ENCODE peak calls at places on chromosomes 11 and 22, in seven cellular contexts. I is esophagus muscularis mucosa, K is thyroid gland, Z is lower leg skin, Q is A549, G is endothelial cell of umbilical vein, C is spleen. U is an unnamed sample.

GRCh38 chr11:57325735-57326048 is 940 bp upstream of the TNKS1BP1 start:
- DNase-seq in I (no peak), K (peak), Z (peak), Q (peak), G (peak), C (no peak), U (no peak)

GRCh38 chr22:33049125-33049729 is 9.0 kb downstream of the SYN3 start:
- DNase-seq in I (no peak), K (peak), Z (peak), Q (peak), G (peak), C (peak), U (peak)

GRCh38 chr22:47292546-47293320 is 530.3 kb downstream of the TBC1D22A start:
- DNase-seq in I (no peak), K (peak), Z (no peak), Q (no peak), G (no peak), C (no peak), U (no peak)

GRCh38 chr11:89625171-89625570 is 84.9 kb upstream of the TRIM77 start:
- DNase-seq in I (no peak), K (no peak), Z (no peak), Q (no peak), G (no peak), C (no peak), U (no peak)

GRCh38 chr22:30260682-30261081 is 6.0 kb downstream of the OSM start:
- DNase-seq in I (no peak), K (no peak), Z (no peak), Q (no peak), G (no peak), C (no peak), U (no peak)

GRCh38 chr11:57069942-57070341 is 81.2 kb downstream of the OR5AK2 start:
- DNase-seq in I (no peak), K (no peak), Z (no peak), Q (no peak), G (no peak), C (no peak), U (no peak)

GRCh38 chr22:29113329-29113728 is 40.5 kb downstream of the KREMEN1 start:
- DNase-seq in I (no peak), K (no peak), Z (no peak), Q (no peak), G (no peak), C (no peak), U (no peak)

GRCh38 chr11:19728436-19728835 is 15.8 kb downstream of the NAV2 start:
- DNase-seq in I (no peak), K (no peak), Z (no peak), Q (no peak), G (no peak), C (no peak), U (no peak)

GRCh38 chr11:121328213-121328966 is 35.8 kb downstream of the SC5D start:
- DNase-seq in I (peak), K (no peak), Z (no peak), Q (no peak), G (no peak), C (no peak), U (no peak)

GRCh38 chr22:41517172-41518047 is 26.9 kb downstream of the POLR3H start:
- DNase-seq in I (peak), K (peak), Z (peak), Q (peak), G (peak), C (no peak), U (peak)

GRCh38 chr22:32996702-32997101 is 61.5 kb downstream of the SYN3 start:
- DNase-seq in I (peak), K (peak), Z (peak), Q (no peak), G (no peak), C (no peak), U (peak)

GRCh38 chr11:44875056-44875455 is 75.6 kb downstream of the TP53I11 start:
- DNase-seq in I (no peak), K (no peak), Z (no peak), Q (no peak), G (no peak), C (no peak), U (no peak)

GRCh38 chr11:1822648-1823375 is 12.0 kb upstream of the SYT8 start:
- DNase-seq in I (no peak), K (no peak), Z (no peak), Q (no peak), G (no peak), C (no peak), U (no peak)

GRCh38 chr11:14722507-14722906 is 78.9 kb downstream of the PDE3B start:
- DNase-seq in I (no peak), K (no peak), Z (no peak), Q (no peak), G (no peak), C (no peak), U (no peak)

GRCh38 chr11:11558352-11558751 is 63.5 kb downstream of the GALNT18 start:
- DNase-seq in I (no peak), K (no peak), Z (no peak), Q (no peak), G (no peak), C (no peak), U (no peak)

GRCh38 chr11:121889168-121889567 is 226.8 kb downstream of the BLID start:
- DNase-seq in I (no peak), K (no peak), Z (peak), Q (no peak), G (no peak), C (no peak), U (no peak)

GRCh38 chr22:19239464-19239863 is 52.1 kb downstream of the CLTCL1 start:
- DNase-seq in I (no peak), K (no peak), Z (no peak), Q (no peak), G (no peak), C (no peak), U (no peak)

GRCh38 chr11:78038697-78039313 is 15.7 kb upstream of the KCTD14 start:
- DNase-seq in I (no peak), K (peak), Z (no peak), Q (no peak), G (peak), C (no peak), U (no peak)

GRCh38 chr11:2421226-2421994 is 20.9 kb downstream of the TSSC4 start:
- DNase-seq in I (no peak), K (no peak), Z (no peak), Q (no peak), G (no peak), C (no peak), U (no peak)

GRCh38 chr11:2794947-2795346 is 90.6 kb downstream of the CDKN1C start:
- DNase-seq in I (no peak), K (peak), Z (no peak), Q (no peak), G (no peak), C (peak), U (peak)

GRCh38 chr11:121892131-121892681 is 223.8 kb downstream of the BLID start:
- DNase-seq in I (no peak), K (no peak), Z (peak), Q (no peak), G (peak), C (no peak), U (no peak)

GRCh38 chr11:117221775-117222517 is 9.9 kb downstream of the PCSK7 start:
- DNase-seq in I (no peak), K (no peak), Z (no peak), Q (no peak), G (no peak), C (no peak), U (peak)

GRCh38 chr22:43843783-43844530 is 18.4 kb downstream of the SULT4A1 start:
- DNase-seq in I (no peak), K (no peak), Z (no peak), Q (no peak), G (no peak), C (peak), U (no peak)

GRCh38 chr11:15091620-15092019 is 18.2 kb downstream of the CALCB start:
- DNase-seq in I (no peak), K (no peak), Z (no peak), Q (no peak), G (no peak), C (no peak), U (no peak)

GRCh38 chr22:39238966-39239510 is 5.7 kb downstream of the PDGFB start:
- DNase-seq in I (no peak), K (no peak), Z (no peak), Q (no peak), G (no peak), C (no peak), U (no peak)

GRCh38 chr22:19046287-19046686 is 75.9 kb downstream of the DGCR2 start:
- DNase-seq in I (no peak), K (no peak), Z (no peak), Q (no peak), G (no peak), C (no peak), U (no peak)

GRCh38 chr22:32803020-32803758 is 1.7 kb downstream of the TIMP3 start:
- DNase-seq in I (no peak), K (peak), Z (no peak), Q (no peak), G (no peak), C (no peak), U (no peak)

GRCh38 chr11:46888636-46889035 is 29.7 kb downstream of the LRP4 start:
- DNase-seq in I (no peak), K (no peak), Z (no peak), Q (no peak), G (no peak), C (peak), U (no peak)

GRCh38 chr11:24234822-24235508 is 261.9 kb upstream of the LUZP2 start:
- DNase-seq in I (no peak), K (peak), Z (no peak), Q (no peak), G (peak), C (no peak), U (no peak)

GRCh38 chr22:29710922-29711593 is 8.7 kb upstream of the CABP7 start:
- DNase-seq in I (no peak), K (no peak), Z (no peak), Q (no peak), G (no peak), C (peak), U (no peak)

GRCh38 chr11:34426766-34427170 is 12.0 kb upstream of the CAT start:
- DNase-seq in I (no peak), K (no peak), Z (no peak), Q (no peak), G (no peak), C (no peak), U (peak)

GRCh38 chr11:29435421-29435820 is 581.4 kb downstream of the KCNA4 start:
- DNase-seq in I (no peak), K (no peak), Z (no peak), Q (no peak), G (peak), C (no peak), U (no peak)

GRCh38 chr11:78840190-78840589 is 265.5 kb upstream of the NARS2 start:
- DNase-seq in I (no peak), K (no peak), Z (no peak), Q (no peak), G (no peak), C (no peak), U (no peak)

GRCh38 chr11:19228956-19229355 is 11.8 kb downstream of the E2F8 start:
- DNase-seq in I (no peak), K (no peak), Z (no peak), Q (no peak), G (no peak), C (no peak), U (no peak)

GRCh38 chr22:46021577-46021976 is 44.6 kb upstream of the WNT7B start:
- DNase-seq in I (no peak), K (no peak), Z (no peak), Q (no peak), G (no peak), C (peak), U (no peak)

GRCh38 chr11:69888671-69889076 is 69.5 kb upstream of the FGF3 start:
- DNase-seq in I (no peak), K (peak), Z (peak), Q (peak), G (peak), C (peak), U (peak)

GRCh38 chr11:118922745-118923627 is 2.7 kb downstream of the BCL9L start:
- DNase-seq in I (no peak), K (no peak), Z (no peak), Q (no peak), G (no peak), C (peak), U (no peak)
- TF ChIP-seq POLR2A in I (no peak), K (no peak), Z (no peak), Q (no peak), G (no peak), C (no peak), U (no peak)

DNA sequence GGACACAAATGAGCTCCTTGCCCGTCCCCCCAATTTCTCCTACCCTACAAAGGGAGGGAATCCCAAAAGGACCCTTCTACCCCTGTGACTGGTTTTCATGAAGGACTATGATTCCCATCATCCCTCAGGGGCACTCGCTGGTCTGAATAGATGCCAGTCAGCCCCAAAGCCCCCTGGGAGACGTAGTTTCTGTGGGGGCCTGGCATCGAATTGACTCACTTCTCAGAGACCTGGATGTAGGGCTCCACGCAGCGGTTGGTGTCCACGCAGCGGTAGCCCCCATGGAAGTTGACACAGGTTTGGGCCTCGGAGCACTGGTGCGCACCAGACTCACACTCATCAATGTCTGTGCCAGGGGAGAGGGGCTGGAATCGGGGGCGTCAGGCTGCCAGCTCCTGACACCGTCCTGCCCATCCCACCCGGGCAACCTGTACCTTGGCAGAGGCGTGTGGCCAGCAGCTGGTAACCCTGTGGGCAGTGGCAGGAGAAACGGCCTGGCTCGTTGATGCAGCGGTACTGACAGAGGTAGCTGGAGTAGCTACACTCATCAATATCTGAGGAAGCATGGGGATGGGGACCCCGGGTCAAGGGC is 4.4 kb downstream of the EFEMP2 start:
- DNase-seq in I (no peak), K (no peak), Z (no peak), Q (no peak), G (no peak), C (peak), U (no peak)
- TF ChIP-seq POLR2A in I (no peak), K (no peak), Z (no peak), Q (no peak), G (no peak), C (no peak), U (no peak)

GRCh38 chr11:64621283-64622019 is 30.4 kb downstream of the SLC22A12 start:
- DNase-seq in I (no peak), K (no peak), Z (no peak), Q (no peak), G (no peak), C (no peak), U (no peak)

GRCh38 chr11:64619196-64619595 is 28.2 kb downstream of the SLC22A12 start:
- DNase-seq in I (no peak), K (peak), Z (no peak), Q (no peak), G (no peak), C (no peak), U (no peak)

GRCh38 chr11:64622681-64623080 is 31.7 kb downstream of the SLC22A12 start:
- DNase-seq in I (no peak), K (no peak), Z (no peak), Q (no peak), G (no peak), C (no peak), U (no peak)

GRCh38 chr11:64620286-64620962 is 29.4 kb downstream of the SLC22A12 start:
- DNase-seq in I (no peak), K (peak), Z (no peak), Q (no peak), G (peak), C (no peak), U (no peak)

DNA sequence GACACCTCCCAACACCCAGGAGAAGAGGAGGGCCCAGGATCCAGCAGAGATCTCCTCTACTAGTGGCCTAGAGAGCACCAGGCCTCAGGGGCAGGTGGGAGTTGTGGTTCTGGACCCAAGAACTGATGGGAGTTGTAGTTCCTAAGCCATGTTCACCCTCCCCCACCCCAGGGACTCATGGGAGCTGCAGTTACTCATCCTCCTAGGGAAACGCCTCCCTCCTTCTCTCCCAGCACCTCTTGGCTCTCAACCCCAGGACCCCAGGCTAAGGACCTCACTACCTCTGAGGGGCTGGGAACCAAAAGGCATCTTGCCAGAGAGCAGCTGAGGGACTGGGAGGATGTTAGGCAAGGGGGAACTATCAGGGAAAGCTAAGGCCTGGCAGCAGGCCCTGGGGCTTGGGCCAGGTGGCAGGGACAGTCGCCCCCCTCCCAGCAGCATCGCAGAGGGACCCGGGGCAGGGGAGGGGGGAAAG is 28.8 kb downstream of the SLC22A12 start:
- DNase-seq in I (no peak), K (peak), Z (no peak), Q (no peak), G (peak), C (no peak), U (peak)
- TF ChIP-seq POLR2A in I (no peak), K (no peak), Z (no peak), Q (no peak), G (no peak), C (no peak), U (no peak)

GRCh38 chr11:74806267-74806666 is 57.6 kb downstream of the RNF169 start:
- DNase-seq in I (no peak), K (no peak), Z (no peak), Q (no peak), G (no peak), C (no peak), U (no peak)

DNA sequence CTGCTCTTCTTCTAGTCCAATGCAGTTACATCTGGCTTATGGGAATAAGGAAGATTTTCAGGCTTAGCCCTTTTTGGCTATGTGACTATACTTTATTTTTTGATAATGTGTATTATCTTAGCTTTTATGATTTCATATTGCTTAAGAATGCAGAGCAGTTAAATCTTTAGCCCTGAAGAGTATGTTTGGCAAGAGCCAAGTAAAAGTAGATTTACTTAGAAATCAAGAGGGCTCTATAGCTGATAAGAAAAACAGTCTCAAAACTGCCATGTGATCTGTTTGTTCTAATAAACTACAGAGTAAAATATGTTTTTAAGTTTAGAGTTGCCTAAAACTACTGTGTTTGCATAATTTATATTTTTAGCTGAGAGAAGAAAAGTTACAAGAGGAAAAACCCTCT is 61.2 kb downstream of the RNF169 start:
- DNase-seq in I (no peak), K (no peak), Z (no peak), Q (no peak), G (no peak), C (no peak), U (no peak)
- TF ChIP-seq POLR2A in I (no peak), K (no peak), Z (no peak), Q (no peak), G (no peak), C (no peak), U (no peak)

GRCh38 chr11:17077520-17078401 is at the start of gene RPS13:
- DNase-seq in I (peak), K (peak), Z (peak), Q (peak), G (peak), C (peak), U (peak)
- TF ChIP-seq POLR2A in I (peak), K (no peak), Z (no peak), Q (peak), G (peak), C (peak), U (peak)

DNA sequence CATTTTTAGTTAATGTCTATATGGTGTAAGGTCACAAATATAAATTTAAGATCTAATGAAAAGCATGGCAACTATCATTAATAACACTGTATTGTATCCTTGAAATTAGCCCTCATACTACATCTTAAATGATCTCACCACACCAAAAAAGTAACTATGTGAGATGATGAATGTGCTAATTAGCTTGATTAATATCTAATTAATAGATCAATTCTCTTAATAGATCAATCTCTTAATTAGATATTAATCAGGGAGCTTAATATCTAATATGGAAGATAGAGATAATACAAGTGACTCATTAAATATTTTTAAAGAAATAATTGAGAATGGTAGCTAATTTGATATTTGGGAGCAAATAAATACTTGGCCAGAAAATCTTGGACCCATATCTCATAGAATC is 178.5 kb upstream of the FAT3 start:
- DNase-seq in I (no peak), K (no peak), Z (no peak), Q (no peak), G (no peak), C (no peak), U (no peak)
- TF ChIP-seq POLR2A in I (no peak), K (no peak), Z (no peak), Q (no peak), G (no peak), C (no peak), U (no peak)